ENCODE peak calls at places on chromosome X, in seven cellular contexts. M is GM23248; Y is testis; A is naive thymus-derived CD4-positive, alpha-beta T cell; T is left lung; Z is fibroblast of lung; N is thoracic aorta. V is an unnamed sample.

GRCh38 chrX:113728937-113729336 is 854.9 kb upstream of the HTR2C start:
- DNase-seq in M (no peak), Y (no peak), A (no peak), T (no peak), Z (no peak), N (no peak), V (no peak)

GRCh38 chrX:119573840-119574393 is 446 bp upstream of the UBE2A start:
- DNase-seq in M (peak; percentile 57), Y (peak; percentile 22), A (no peak), T (no peak), Z (no peak), N (peak; percentile 2), V (no peak)

GRCh38 chrX:69501433-69501832 is 2.7 kb upstream of the NALF2 start:
- DNase-seq in M (no peak), Y (peak; percentile 66), A (no peak), T (no peak), Z (no peak), N (no peak), V (no peak)

GRCh38 chrX:136692271-136692670 is 44.3 kb downstream of the CD40LG start:
- DNase-seq in M (peak; percentile 23), Y (no peak), A (no peak), T (no peak), Z (no peak), N (no peak), V (no peak)

GRCh38 chrX:106306391-106306947 is 138.4 kb downstream of the PWWP3B start:
- DNase-seq in M (no peak), Y (no peak), A (no peak), T (no peak), Z (no peak), N (no peak), V (no peak)

GRCh38 chrX:50430917-50431316 is 39.7 kb downstream of the DGKK start:
- DNase-seq in M (no peak), Y (no peak), A (no peak), T (no peak), Z (no peak), N (no peak), V (no peak)

GRCh38 chrX:17456526-17456925 is 81.5 kb downstream of the NHS start:
- DNase-seq in M (no peak), Y (no peak), A (no peak), T (no peak), Z (no peak), N (no peak), V (no peak)

GRCh38 chrX:1914606-1915365 is 299.9 kb downstream of the ASMT start:
- DNase-seq in M (no peak), Y (no peak), A (no peak), T (no peak), Z (no peak), N (no peak), V (no peak)

GRCh38 chrX:146615807-146616206 is 193.8 kb upstream of the CXorf51B start:
- DNase-seq in M (no peak), Y (no peak), A (no peak), T (no peak), Z (no peak), N (no peak), V (no peak)

GRCh38 chrX:146614693-146615524 is 194.7 kb upstream of the CXorf51B start:
- DNase-seq in M (no peak), Y (no peak), A (no peak), T (no peak), Z (no peak), N (no peak), V (no peak)
- H3K27ac ChIP-seq in M (no peak overlapping the region), Y (no peak overlapping the region), A (no peak overlapping the region), T (no peak overlapping the region), Z (no peak overlapping the region), N (no peak overlapping the region), V (no peak overlapping the region)

GRCh38 chrX:7254144-7254543 is 106.2 kb upstream of the PUDP start:
- DNase-seq in M (no peak), Y (no peak), A (no peak), T (no peak), Z (no peak), N (no peak), V (no peak)

GRCh38 chrX:7253565-7253964 is 105.6 kb upstream of the PUDP start:
- DNase-seq in M (no peak), Y (no peak), A (no peak), T (no peak), Z (no peak), N (no peak), V (no peak)

DNA sequence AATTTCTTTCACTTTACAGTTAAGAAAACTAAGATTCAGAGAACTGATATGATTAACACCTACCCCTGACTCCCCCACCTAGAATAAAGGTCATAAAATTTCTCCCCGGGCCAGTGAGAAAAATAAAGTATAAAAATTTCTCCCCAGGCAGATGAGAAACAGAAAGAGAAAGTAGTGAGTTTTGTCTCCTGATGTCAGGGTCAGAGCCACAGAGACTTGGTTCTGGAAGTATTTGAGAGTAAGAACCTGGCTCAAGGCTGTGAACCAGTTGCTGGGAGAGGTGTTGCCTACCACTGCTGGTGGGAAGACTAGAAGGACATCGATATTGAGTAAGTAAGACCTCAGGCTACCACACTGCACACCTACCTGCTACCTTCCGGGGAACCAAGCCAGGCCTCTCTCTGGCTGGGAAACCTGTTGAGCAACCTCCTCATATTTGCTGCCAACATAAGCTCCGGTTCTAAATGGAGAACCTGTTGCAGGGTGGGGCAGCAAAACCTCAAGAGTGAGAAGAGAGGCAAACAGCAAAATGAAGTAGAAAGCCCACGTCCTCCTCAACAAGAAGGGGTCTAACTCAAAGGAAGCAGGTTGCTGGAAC is 104.2 kb upstream of the PUDP start:
- DNase-seq in M (no peak), Y (no peak), A (no peak), T (no peak), Z (no peak), N (no peak), V (no peak)
- H3K36me3 ChIP-seq in M (no peaks in the 10 kb centered on the region), Y (no peaks in the 10 kb centered on the region), A (no peaks in the 10 kb centered on the region), T (no peaks in the 10 kb centered on the region), Z (no peaks in the 10 kb centered on the region), N (no peaks in the 10 kb centered on the region), V (no peaks in the 10 kb centered on the region)

DNA sequence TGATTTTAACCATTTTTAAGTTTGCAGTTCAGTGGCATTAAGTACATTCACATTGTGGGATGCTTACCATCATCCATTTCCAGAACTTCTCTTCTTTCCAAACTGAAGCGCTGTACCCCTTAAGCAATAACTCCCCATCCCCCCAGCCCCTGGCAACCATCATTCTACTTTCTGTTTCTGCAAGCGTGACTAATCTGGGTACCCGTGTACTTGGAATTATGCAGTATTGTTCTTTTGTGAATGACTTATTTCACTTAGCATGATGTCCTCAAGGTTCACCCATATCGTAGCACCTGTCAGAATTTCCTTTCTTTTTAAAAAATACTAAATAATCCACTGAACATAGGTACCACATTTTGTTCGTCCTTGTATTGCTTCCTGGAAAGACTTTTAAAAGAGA is 32.9 kb downstream of the USP9X start:
- DNase-seq in M (no peak), Y (no peak), A (no peak), T (no peak), Z (no peak), N (no peak), V (no peak)
- H3K4me1 ChIP-seq in M (peaks cover 21% of the 10 kb centered on the region), Y (no peaks in the 10 kb centered on the region), A (peaks cover 29% of the 10 kb centered on the region), T (peaks cover 65% of the 10 kb centered on the region), Z (no peaks in the 10 kb centered on the region), N (peaks cover 13% of the 10 kb centered on the region), V (peaks cover 18% of the 10 kb centered on the region)

GRCh38 chrX:103535206-103535605 is 15.9 kb upstream of the RAB40A start:
- DNase-seq in M (no peak), Y (no peak), A (no peak), T (no peak), Z (no peak), N (no peak), V (no peak)

GRCh38 chrX:103536071-103536470 is 16.8 kb upstream of the RAB40A start:
- DNase-seq in M (no peak), Y (peak; percentile 54), A (no peak), T (no peak), Z (peak; percentile 36), N (no peak), V (no peak)

GRCh38 chrX:103530540-103530939 is 11.3 kb upstream of the RAB40A start:
- DNase-seq in M (peak; percentile 47), Y (no peak), A (no peak), T (no peak), Z (no peak), N (no peak), V (no peak)

GRCh38 chrX:103531002-103531401 is 11.7 kb upstream of the RAB40A start:
- DNase-seq in M (peak; percentile 85), Y (no peak), A (no peak), T (no peak), Z (peak; percentile 84), N (no peak), V (no peak)

GRCh38 chrX:103533428-103534216 is 14.3 kb upstream of the RAB40A start:
- DNase-seq in M (peak; percentile 51), Y (peak; percentile 93), A (peak; percentile 50), T (no peak), Z (peak; percentile 77), N (peak; percentile 43), V (peak; percentile 40)
- H3K27ac ChIP-seq in M (no peak overlapping the region), Y (peak overlapping the region; percentile 92), A (no peak overlapping the region), T (peak overlapping the region; percentile 57), Z (no peak overlapping the region), N (peak overlapping the region; percentile 93), V (no peak overlapping the region)

DNA sequence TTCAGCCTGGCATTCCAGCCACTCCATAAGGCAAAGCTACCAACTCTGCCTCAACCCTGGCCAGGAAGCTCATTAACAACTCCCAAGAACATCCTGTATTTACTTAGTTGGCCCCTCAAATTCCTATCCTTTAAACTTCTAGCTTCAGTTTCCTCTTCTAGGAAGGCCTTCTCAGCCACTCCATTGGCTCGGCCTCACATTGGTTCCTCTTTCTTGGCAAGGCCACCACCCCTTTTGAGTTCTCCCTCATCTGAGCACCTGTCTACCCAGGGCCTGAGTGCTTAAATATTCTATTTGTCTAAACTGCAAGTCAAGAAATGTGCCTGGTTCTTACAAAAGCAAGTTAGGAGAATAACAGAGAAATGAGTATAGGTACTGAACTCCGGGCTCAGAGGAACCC is 10.0 kb downstream of the SMC1A start:
- DNase-seq in M (no peak), Y (no peak), A (no peak), T (no peak), Z (no peak), N (no peak), V (no peak)
- H3K36me3 ChIP-seq in M (no peaks in the 10 kb centered on the region), Y (no peaks in the 10 kb centered on the region), A (no peaks in the 10 kb centered on the region), T (no peaks in the 10 kb centered on the region), Z (peaks cover 1% of the 10 kb centered on the region), N (peaks cover 30% of the 10 kb centered on the region), V (peaks cover 67% of the 10 kb centered on the region)